ENCODE peak calls at places on chromosome 18, in six cellular contexts. L, Y, E, Z, A and R are unnamed samples.

GRCh38 chr18:38450876-38451275 is 885.3 kb upstream of the CELF4 start:
- DNase-seq in E (no peak), L (no peak), Y (no peak), A (no peak), Z (no peak), R (no peak)

GRCh38 chr18:58997811-58998337 is 133.2 kb downstream of the ZNF532 start:
- DNase-seq in Z (no peak), E (no peak), Y (no peak), A (no peak), L (no peak), R (no peak)

GRCh38 chr18:48790226-48790863 is 160.4 kb downstream of the SMAD7 start:
- DNase-seq in A (no peak), E (no peak), Y (no peak), L (no peak), Z (no peak), R (no peak)

GRCh38 chr18:629303-630150 is 27.9 kb upstream of the TYMS start:
- DNase-seq in Z (no peak), Y (no peak), E (no peak), A (no peak), L (no peak), R (no peak)

GRCh38 chr18:12391487-12392136 is 14.6 kb upstream of the AFG3L2 start:
- DNase-seq in Y (peak), A (no peak), Z (peak), E (no peak), L (peak), R (peak)

GRCh38 chr18:50649821-50650220 is 89.9 kb downstream of the MAPK4 start:
- DNase-seq in L (no peak), Z (no peak), Y (no peak), E (no peak), A (no peak), R (no peak)

GRCh38 chr18:57210711-57211411 is 64.0 kb downstream of the BOD1L2 start:
- DNase-seq in Y (no peak), Z (peak), L (no peak), E (no peak), A (no peak), R (no peak)

GRCh38 chr18:27378396-27379094 is 193.4 kb upstream of the CHST9 start:
- DNase-seq in E (no peak), L (no peak), A (no peak), Y (no peak), Z (no peak), R (no peak)

GRCh38 chr18:74775239-74775638 is 177.6 kb downstream of the ZNF407 start:
- DNase-seq in L (no peak), Z (no peak), E (no peak), A (no peak), Y (no peak), R (no peak)

GRCh38 chr18:45802814-45803492 is 22.5 kb upstream of the SIGLEC15 start:
- DNase-seq in Z (no peak), E (no peak), Y (no peak), L (no peak), A (no peak), R (no peak)

GRCh38 chr18:50518787-50519520 is 40.9 kb upstream of the MAPK4 start:
- DNase-seq in L (no peak), Y (no peak), A (no peak), Z (no peak), E (no peak), R (peak)

GRCh38 chr18:55343396-55344073 is 244.5 kb downstream of the TCF4 start:
- DNase-seq in Y (no peak), L (peak), E (no peak), Z (no peak), A (no peak), R (no peak)

GRCh38 chr18:51009071-51009470 is 20.9 kb upstream of the SMAD4 start:
- DNase-seq in Y (no peak), L (no peak), Z (no peak), E (no peak), A (no peak), R (peak)

GRCh38 chr18:23137093-23137640 is 1.9 kb downstream of the CABLES1 start:
- DNase-seq in Z (no peak), Y (no peak), A (no peak), E (no peak), L (no peak), R (no peak)

GRCh38 chr18:11119962-11120361 is 29.4 kb downstream of the PIEZO2 start:
- DNase-seq in Z (peak), E (no peak), Y (no peak), L (no peak), A (no peak), R (no peak)
- TF ChIP-seq GABPA in Z (no peak), E (no peak), Y (no peak), L (no peak), A (no peak), R (no peak)

GRCh38 chr18:28439870-28440269 is 262.9 kb upstream of the CDH2 start:
- DNase-seq in Y (no peak), A (no peak), Z (no peak), E (no peak), L (no peak), R (no peak)
- TF ChIP-seq GABPA in Y (no peak), A (no peak), Z (no peak), E (no peak), L (no peak), R (no peak)

GRCh38 chr18:33232318-33232626 is 208.2 kb downstream of the CCDC178 start:
- DNase-seq in A (no peak), L (no peak), Y (no peak), E (no peak), Z (no peak), R (no peak)

GRCh38 chr18:33231474-33232317 is 208.8 kb downstream of the CCDC178 start:
- DNase-seq in Z (peak), L (peak), A (peak), E (peak), Y (peak), R (peak)
- TF ChIP-seq GABPA in Z (no peak), L (no peak), A (no peak), E (no peak), Y (no peak), R (no peak)

GRCh38 chr18:25735447-25735846 is 355.0 kb downstream of the SS18 start:
- DNase-seq in Z (no peak), Y (no peak), L (no peak), E (no peak), A (no peak), R (no peak)
- TF ChIP-seq GABPA in Z (no peak), Y (no peak), L (no peak), E (no peak), A (no peak), R (no peak)

GRCh38 chr18:43596106-43596712 is 318.9 kb upstream of the SYT4 start:
- DNase-seq in L (no peak), A (no peak), E (no peak), Y (peak), Z (peak), R (no peak)
- TF ChIP-seq GABPA in L (no peak), A (no peak), E (no peak), Y (no peak), Z (no peak), R (no peak)

DNA sequence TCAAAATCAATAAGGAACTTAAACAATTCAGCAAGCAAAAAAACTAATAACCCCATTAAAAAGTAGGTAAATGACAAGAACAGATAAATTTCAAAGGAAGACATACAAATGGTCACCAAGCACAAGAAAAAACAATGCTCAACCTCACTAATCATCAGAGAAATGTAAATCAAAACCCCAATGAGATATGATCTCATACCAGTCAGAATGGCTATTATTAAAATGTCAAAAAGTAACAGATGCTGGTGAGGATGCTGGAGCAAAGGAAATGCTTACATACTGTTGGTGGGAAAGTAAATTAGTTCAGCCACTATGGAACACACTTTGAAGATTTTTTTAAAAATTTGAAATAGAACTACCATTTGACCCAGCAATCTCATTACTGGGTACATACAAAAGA is 538.0 kb downstream of the TMX3 start:
- DNase-seq in L (no peak), Y (no peak), A (no peak), E (no peak), Z (no peak), R (no peak)
- TF ChIP-seq GABPA in L (no peak), Y (no peak), A (no peak), E (no peak), Z (no peak), R (no peak)

DNA sequence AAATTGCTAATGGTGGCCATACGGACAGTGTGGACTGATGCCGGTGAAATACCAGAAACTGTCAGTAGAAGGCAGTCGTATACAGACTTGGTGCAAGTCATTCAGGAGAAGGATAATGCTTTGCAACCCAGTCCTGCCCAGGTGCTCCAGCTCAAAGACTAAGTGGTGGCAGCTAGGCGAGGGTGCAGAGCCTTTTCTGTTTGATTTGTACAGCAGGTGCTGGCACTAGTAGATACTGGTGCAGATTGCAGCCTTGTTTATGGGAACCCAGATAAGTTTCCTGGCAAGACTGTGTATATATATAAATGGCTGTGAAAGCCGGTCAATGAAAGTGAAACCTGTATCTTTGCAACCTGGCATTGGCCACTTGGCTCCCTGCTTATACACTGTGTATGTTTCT is 208.3 kb upstream of the SYT4 start:
- DNase-seq in Z (no peak), L (no peak), Y (no peak), A (no peak), E (no peak), R (no peak)
- TF ChIP-seq GABPA in Z (no peak), L (no peak), Y (no peak), A (no peak), E (no peak), R (no peak)